ENCODE peak calls at places on chromosomes 4 and X, in five cellular contexts. I is heart right ventricle, C is endothelial cell, X is heart left ventricle, F is nephron progenitor cell. T is an unnamed sample.

GRCh38 chr4:111854494-111855087 is 290.7 kb upstream of the FAM241A start:
- DNase-seq in C (peak), F (peak), X (no peak), I (no peak), T (no peak)

GRCh38 chrX:70025464-70025863 is 24.3 kb downstream of the AWAT2 start:
- DNase-seq in X (no peak), I (no peak), F (no peak), C (no peak), T (no peak)

GRCh38 chr4:8283161-8283560 is 13.6 kb downstream of the HTRA3 start:
- DNase-seq in C (no peak), F (no peak), X (no peak), I (peak), T (no peak)

GRCh38 chrX:121863976-121864375 is 816.6 kb downstream of the GLUD2 start:
- DNase-seq in I (no peak), X (no peak), C (no peak), F (no peak), T (no peak)

GRCh38 chr4:146029939-146030710 is 91.5 kb upstream of the ZNF827 start:
- DNase-seq in X (no peak), I (no peak), C (no peak), F (peak), T (no peak)

GRCh38 chr4:139609647-139610046 is 53.6 kb upstream of the SETD7 start:
- DNase-seq in F (no peak), X (no peak), I (no peak), C (no peak), T (no peak)

GRCh38 chr4:77538144-77538543 is 67.5 kb upstream of the CXCL13 start:
- DNase-seq in I (no peak), C (no peak), F (no peak), X (no peak), T (no peak)

GRCh38 chr4:86831262-86832090 is 17.7 kb downstream of the SLC10A6 start:
- DNase-seq in X (no peak), C (no peak), F (no peak), I (no peak), T (no peak)

GRCh38 chrX:47241201-47242011 is 8.6 kb downstream of the USP11 start:
- DNase-seq in I (no peak), X (no peak), F (no peak), C (no peak), T (no peak)

GRCh38 chr4:10861036-10861435 is 176.5 kb upstream of the CLNK start:
- DNase-seq in X (no peak), C (no peak), I (no peak), F (no peak), T (no peak)

GRCh38 chr4:154722262-154722661 is 21.5 kb upstream of the LRAT start:
- DNase-seq in F (no peak), C (no peak), X (no peak), I (no peak), T (no peak)

GRCh38 chr4:145538636-145539035 is 57.0 kb downstream of the SMAD1 start:
- DNase-seq in F (no peak), I (no peak), C (no peak), X (no peak), T (no peak)

GRCh38 chr4:80322716-80323115 is 12.8 kb upstream of the CFAP299 start:
- DNase-seq in X (no peak), C (no peak), I (no peak), F (no peak), T (no peak)

DNA sequence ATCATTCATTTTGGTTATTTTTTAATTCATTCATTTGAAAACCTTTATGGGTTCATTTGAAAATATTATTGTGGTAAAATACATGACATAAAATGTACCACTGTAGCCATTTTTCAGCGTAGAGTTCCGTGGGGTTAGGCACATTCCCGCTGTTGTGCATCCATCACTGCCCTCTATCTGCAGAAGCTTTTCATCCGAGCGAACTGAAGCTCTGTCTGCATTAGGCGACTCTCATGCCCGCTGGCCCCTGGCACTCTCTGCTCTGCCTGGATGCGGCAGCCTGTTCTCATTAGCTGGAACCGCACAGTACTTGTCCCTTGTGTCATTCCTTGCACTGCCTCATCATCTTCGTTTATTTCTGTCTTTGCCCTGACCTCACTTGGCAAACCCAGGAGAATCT is 17.5 kb downstream of the CFAP99 start:
- DNase-seq in X (no peak), F (no peak), C (no peak), I (no peak), T (peak)
- TF ChIP-seq CTCF in X (peak), F (no peak), C (no peak), I (peak), T (no peak)

GRCh38 chrX:118423558-118423957 is 72.1 kb upstream of the DOCK11 start:
- DNase-seq in X (no peak), I (no peak), C (no peak), F (no peak), T (no peak)
- TF ChIP-seq CTCF in X (no peak), I (no peak), C (no peak), F (no peak), T (no peak)

DNA sequence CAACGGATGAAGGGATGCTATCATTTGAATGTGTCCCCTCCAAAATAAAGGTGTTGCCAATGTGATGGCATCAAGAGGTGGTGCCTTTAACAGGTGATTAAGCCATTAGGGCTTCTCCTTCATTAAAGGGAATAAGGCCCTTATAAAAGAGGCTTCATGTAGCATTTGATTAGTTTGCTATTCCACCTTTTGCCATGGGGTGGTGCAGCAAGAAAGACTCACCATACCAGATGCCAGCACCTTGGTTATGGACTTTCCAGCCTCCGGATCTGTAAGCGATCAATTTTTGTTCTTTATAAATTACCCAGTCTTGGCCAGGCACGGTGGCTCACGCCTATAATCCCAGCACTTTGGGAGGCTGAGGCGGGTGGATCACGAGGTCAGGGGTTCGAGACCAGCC is 7.9 kb upstream of the SLC25A43 start:
- DNase-seq in F (no peak), X (no peak), I (no peak), C (no peak), T (no peak)
- TF ChIP-seq CTCF in F (no peak), X (no peak), I (no peak), C (no peak), T (no peak)

GRCh38 chrX:23012636-23013035 is 12.9 kb downstream of the DDX53 start:
- DNase-seq in C (no peak), I (no peak), X (no peak), F (no peak), T (no peak)

GRCh38 chrX:23003121-23003520 is 3.4 kb downstream of the DDX53 start:
- DNase-seq in I (no peak), C (no peak), X (no peak), F (no peak), T (no peak)

GRCh38 chrX:23012162-23012561 is 12.4 kb downstream of the DDX53 start:
- DNase-seq in X (no peak), F (no peak), I (no peak), C (no peak), T (no peak)

GRCh38 chrX:23008431-23009099 is 8.8 kb downstream of the DDX53 start:
- DNase-seq in C (no peak), I (no peak), X (no peak), F (no peak), T (no peak)
- TF ChIP-seq CTCF in C (peak), I (peak), X (peak), F (peak), T (peak)

DNA sequence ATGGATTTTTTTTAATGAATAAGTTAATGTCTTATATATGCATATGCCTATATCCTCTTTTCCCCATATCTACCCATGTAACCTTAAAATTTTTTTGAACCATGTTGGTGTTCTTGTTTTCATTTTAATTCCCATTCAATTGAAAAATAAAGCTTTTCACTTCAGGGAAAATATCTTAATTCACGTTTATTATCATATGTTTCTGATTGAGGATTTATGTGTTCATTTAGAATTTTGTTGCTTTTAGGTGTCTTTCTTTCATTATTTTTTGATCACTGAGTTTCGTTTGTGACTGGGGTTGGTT is 29.1 kb downstream of the HADH start:
- DNase-seq in F (no peak), X (no peak), I (no peak), C (no peak), T (no peak)
- TF ChIP-seq CTCF in F (no peak), X (no peak), I (no peak), C (peak), T (no peak)

DNA sequence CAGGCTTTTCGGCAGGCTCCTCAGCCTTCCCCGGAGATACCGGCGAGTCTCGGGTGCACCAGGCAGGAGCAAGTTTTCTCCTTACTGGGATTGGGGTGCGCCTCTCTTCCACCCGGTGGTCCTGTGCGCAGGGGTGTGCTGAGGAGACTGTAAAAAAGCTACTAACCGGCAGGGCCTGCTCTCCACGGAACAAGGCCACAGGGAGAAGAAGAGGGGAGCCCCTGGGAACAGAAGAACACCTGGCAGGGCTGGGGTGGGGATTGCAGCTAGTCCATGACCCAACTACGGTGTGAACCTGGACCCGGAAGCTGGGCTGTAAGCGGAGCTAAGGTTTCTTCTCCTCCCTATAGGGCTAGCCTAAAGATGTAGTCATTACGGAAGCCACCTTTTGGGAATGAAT is 17.7 kb upstream of the ZIC3 start:
- DNase-seq in I (no peak), F (no peak), X (no peak), C (no peak), T (no peak)
- TF ChIP-seq CTCF in I (no peak), F (no peak), X (no peak), C (no peak), T (no peak)

T was measured in tibial artery.